ENCODE peak calls at places on chromosomes 13 and 19, in six cellular contexts. G, H, N, P, A and J are unnamed samples.

GRCh38 chr13:72774019-72774418 is 7.7 kb downstream of the DIS3 start:
- DNase-seq in P (no peak), A (no peak), H (no peak), N (no peak), G (no peak), J (no peak)

GRCh38 chr13:73934215-73934623 is 200.0 kb downstream of the KLF12 start:
- DNase-seq in A (no peak), G (no peak), H (no peak), P (no peak), N (no peak), J (no peak)

GRCh38 chr19:53696951-53697350 is 65.2 kb downstream of the DPRX start:
- DNase-seq in N (no peak), H (no peak), G (no peak), P (no peak), A (no peak), J (no peak)

GRCh38 chr19:46378268-46378667 is 31.4 kb downstream of the PPP5C start:
- DNase-seq in H (no peak), P (no peak), N (no peak), G (no peak), A (no peak), J (no peak)

GRCh38 chr13:48950507-48950886 is 25.2 kb upstream of the FNDC3A start:
- DNase-seq in P (no peak), A (no peak), G (no peak), N (no peak), H (no peak), J (no peak)

GRCh38 chr19:339262-339887 is 5.2 kb downstream of the MIER2 start:
- DNase-seq in N (no peak), P (no peak), H (peak; percentile 11), G (no peak), A (no peak), J (no peak)

GRCh38 chr13:109881347-109881725 is 95.0 kb upstream of the IRS2 start:
- DNase-seq in H (no peak), P (no peak), G (no peak), A (no peak), N (no peak), J (no peak)

GRCh38 chr13:40969169-40969901 is 49.8 kb downstream of the ELF1 start:
- DNase-seq in H (no peak), P (no peak), A (no peak), N (no peak), G (no peak), J (no peak)

GRCh38 chr19:29328586-29328985 is 115.6 kb upstream of the UQCRFS1 start:
- DNase-seq in P (no peak), A (no peak), N (no peak), G (no peak), H (no peak), J (no peak)

GRCh38 chr13:107373551-107373950 is 805.6 kb upstream of the ARGLU1 start:
- DNase-seq in N (no peak), G (no peak), H (no peak), P (no peak), A (no peak), J (no peak)

GRCh38 chr19:5623397-5624153 is 692 bp downstream of the SAFB start:
- DNase-seq in P (peak; percentile 47), G (no peak), N (peak; percentile 21), A (no peak), H (peak; percentile 71), J (no peak)

GRCh38 chr19:15495151-15495550 is 13.2 kb upstream of the CYP4F22 start:
- DNase-seq in N (no peak), G (no peak), A (no peak), P (no peak), H (no peak), J (no peak)

GRCh38 chr13:26468203-26468602 is 89.3 kb upstream of the WASF3 start:
- DNase-seq in A (peak; percentile 32), N (no peak), P (no peak), G (no peak), H (no peak), J (no peak)

GRCh38 chr19:36572593-36573019 is 486 bp downstream of the ZNF529 start:
- DNase-seq in H (no peak), N (no peak), A (no peak), G (no peak), P (no peak), J (no peak)

GRCh38 chr19:3224346-3225325 is at the start of gene CELF5:
- DNase-seq in N (peak; percentile 53), A (peak; percentile 86), P (peak; percentile 97), H (no peak), G (peak; percentile 61), J (no peak)

GRCh38 chr13:31276386-31276785 is 76.6 kb downstream of the B3GLCT start:
- DNase-seq in H (no peak), P (no peak), N (no peak), G (no peak), A (no peak), J (no peak)

GRCh38 chr13:94800423-94800822 is 88.1 kb upstream of the SOX21 start:
- DNase-seq in G (no peak), A (no peak), H (no peak), N (no peak), P (no peak), J (no peak)

GRCh38 chr19:58128041-58128685 is 22.4 kb downstream of the ZNF329 start:
- DNase-seq in H (no peak), P (no peak), N (no peak), G (no peak), A (no peak), J (no peak)

GRCh38 chr13:50712469-50712868 is 131.0 kb downstream of the DLEU7 start:
- DNase-seq in G (no peak), A (no peak), P (no peak), N (no peak), H (no peak), J (no peak)

GRCh38 chr13:60701919-60702318 is 304.9 kb downstream of the TDRD3 start:
- DNase-seq in N (no peak), H (no peak), G (no peak), P (no peak), A (no peak), J (no peak)

GRCh38 chr19:28898279-28898678 is 314.7 kb downstream of the UQCRFS1 start:
- DNase-seq in A (no peak), N (no peak), H (no peak), G (no peak), P (no peak), J (no peak)

GRCh38 chr19:6806488-6806887 is 34.0 kb downstream of the VAV1 start:
- DNase-seq in G (no peak), A (no peak), P (peak; percentile 59), N (no peak), H (no peak), J (no peak)

GRCh38 chr19:6803036-6803404 is 30.5 kb downstream of the VAV1 start:
- DNase-seq in A (no peak), P (no peak), G (no peak), H (no peak), N (no peak), J (no peak)

GRCh38 chr19:6800991-6801396 is 28.5 kb downstream of the VAV1 start:
- DNase-seq in G (no peak), P (no peak), A (no peak), H (no peak), N (no peak), J (no peak)

GRCh38 chr19:6802336-6803035 is 30.0 kb downstream of the VAV1 start:
- DNase-seq in G (peak; percentile 39), P (no peak), A (no peak), H (no peak), N (peak; percentile 60), J (peak; percentile 67)

DNA sequence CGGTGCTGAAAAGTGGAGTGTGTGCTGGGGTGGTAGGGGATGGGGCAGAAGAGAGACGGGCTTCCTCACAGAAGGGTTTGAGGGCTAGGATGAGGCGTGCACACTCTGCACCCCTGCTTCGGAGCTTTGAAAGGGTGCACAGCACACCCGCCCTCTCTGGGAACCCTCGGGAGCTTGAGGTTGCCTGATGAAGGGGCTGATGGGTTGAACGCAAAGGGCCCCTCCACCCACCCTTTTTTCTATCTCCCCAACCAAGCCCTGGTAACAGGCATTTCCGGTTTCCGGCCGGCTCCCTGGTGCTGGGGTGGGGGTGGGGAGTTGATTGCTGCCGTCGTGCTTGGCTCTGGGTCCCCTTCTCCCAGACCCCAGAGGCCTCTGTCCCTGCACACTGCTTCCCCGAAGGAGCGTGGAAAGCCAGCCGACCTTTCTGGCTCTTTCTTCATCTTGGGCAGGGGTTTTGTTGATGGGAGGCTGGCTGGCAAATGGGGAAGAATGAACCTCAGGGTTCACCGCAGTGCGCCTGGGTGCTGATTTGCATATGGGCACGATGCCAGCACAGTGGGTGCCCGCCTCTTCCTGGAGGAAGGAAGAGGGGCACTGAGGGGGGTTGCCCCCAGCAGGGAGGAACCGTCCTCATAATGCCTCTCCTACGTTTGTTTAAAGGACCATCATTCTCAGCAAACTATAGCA is 29.0 kb downstream of the VAV1 start:
- DNase-seq in P (peak; percentile 46), G (peak; percentile 65), A (peak; percentile 42), N (peak; percentile 82), H (peak; percentile 74), J (peak; percentile 82)
- TF ChIP-seq POLR2A in P (no peak), G (no peak), A (no peak), N (peak; percentile 11), H (no peak), J (no peak)

GRCh38 chr19:43752287-43752875 is 2.4 kb downstream of the SMG9 start:
- DNase-seq in P (no peak), H (no peak), G (no peak), N (no peak), A (no peak), J (no peak)

GRCh38 chr19:43751466-43752220 is 3.1 kb downstream of the SMG9 start:
- DNase-seq in P (no peak), N (no peak), H (no peak), G (no peak), A (no peak), J (no peak)

GRCh38 chr19:43754562-43755255 is at the start of gene SMG9:
- DNase-seq in G (peak; percentile 99), H (peak; percentile 98), P (peak; percentile 97), A (peak; percentile 97), N (peak; percentile 99), J (peak; percentile 99)

GRCh38 chr19:43754312-43754561 is 525 bp downstream of the SMG9 start:
- DNase-seq in G (no peak), A (no peak), H (no peak), P (no peak), N (no peak), J (no peak)

GRCh38 chr19:43755256-43755801 is 567 bp upstream of the SMG9 start:
- DNase-seq in P (peak; percentile 75), G (peak; percentile 86), N (peak; percentile 90), H (peak; percentile 87), A (peak; percentile 78), J (peak; percentile 90)
- TF ChIP-seq EP300 in P (no peak), G (no peak), N (no peak), H (no peak), A (no peak), J (no peak)

GRCh38 chr19:41422456-41422855 is 4.7 kb downstream of the B3GNT8 start:
- DNase-seq in N (no peak), G (no peak), P (no peak), H (no peak), A (no peak), J (no peak)
- TF ChIP-seq POLR2AphosphoS5 in N (no peak), G (no peak), P (no peak), H (no peak), A (no peak), J (no peak)

GRCh38 chr19:47490031-47490430 is 6.0 kb upstream of the KPTN start:
- DNase-seq in H (no peak), N (no peak), G (no peak), P (no peak), A (no peak), J (no peak)
- TF ChIP-seq POLR2A in H (no peak), N (no peak), G (no peak), P (no peak), A (no peak), J (no peak)

GRCh38 chr19:50794074-50794777 is 4.0 kb downstream of the ACP4 start:
- DNase-seq in A (peak; percentile 63), H (no peak), G (no peak), N (peak; percentile 38), P (peak; percentile 78), J (no peak)
- TF ChIP-seq EP300 in A (no peak), H (no peak), G (no peak), N (no peak), P (no peak), J (no peak)